ENCODE peak calls at places on chromosomes 5 and 9, in four cellular contexts. W is NCI-H2081; A is AG20443; I is activated CD8-positive, alpha-beta memory T cell treated with anti-CD3 and anti-CD28 coated beads for 1 hour. Q is an unnamed sample.

GRCh38 chr5:146130440-146131045 is 25.2 kb upstream of the PLAC8L1 start:
- DNase-seq in W (no peak), I (no peak), A (peak), Q (no peak)

GRCh38 chr9:134550584-134550983 is 91.0 kb upstream of the COL5A1 start:
- DNase-seq in A (no peak), I (no peak), W (no peak), Q (no peak)

GRCh38 chr9:113614843-113615648 is 151.5 kb downstream of the RGS3 start:
- DNase-seq in W (no peak), I (no peak), A (peak), Q (no peak)

GRCh38 chr9:130793589-130793988 is 41.5 kb upstream of the ABL1 start:
- DNase-seq in W (no peak), A (no peak), I (no peak), Q (no peak)

GRCh38 chr5:173940269-173940668 is 48.7 kb upstream of the C5orf47 start:
- DNase-seq in A (no peak), I (no peak), W (no peak), Q (no peak)

GRCh38 chr5:75450069-75450468 is 61.4 kb downstream of the CERT1 start:
- DNase-seq in A (no peak), W (no peak), I (no peak), Q (no peak)

GRCh38 chr5:129019401-129019908 is 54.2 kb downstream of the SLC27A6 start:
- DNase-seq in A (no peak), I (no peak), W (no peak), Q (no peak)

GRCh38 chr5:68942169-68942568 is 151.6 kb upstream of the SLC30A5 start:
- DNase-seq in A (no peak), W (no peak), I (no peak), Q (no peak)

GRCh38 chr5:59093329-59093728 is 510.5 kb downstream of the RAB3C start:
- DNase-seq in A (no peak), I (no peak), W (no peak), Q (no peak)

GRCh38 chr9:16526380-16526779 is 344.1 kb downstream of the BNC2 start:
- DNase-seq in W (no peak), I (no peak), A (no peak), Q (no peak)

GRCh38 chr9:96152550-96152949 is 149.4 kb downstream of the HSD17B3 start:
- DNase-seq in A (no peak), I (no peak), W (no peak), Q (no peak)

GRCh38 chr5:67581203-67581602 is 384.6 kb upstream of the CD180 start:
- DNase-seq in A (no peak), I (no peak), W (no peak), Q (no peak)

GRCh38 chr5:88452820-88453219 is 184.2 kb upstream of the TMEM161B start:
- DNase-seq in A (peak), W (no peak), I (no peak), Q (no peak)

GRCh38 chr5:56070795-56071539 is 76.2 kb upstream of the IL6ST start:
- DNase-seq in A (no peak), W (no peak), I (no peak), Q (no peak)

GRCh38 chr5:53478411-53479044 is 1.9 kb upstream of the FST start:
- DNase-seq in W (peak), I (no peak), A (peak), Q (no peak)

GRCh38 chr9:128987800-128988199 is 40.3 kb downstream of the NUP188 start:
- DNase-seq in W (no peak), I (no peak), A (peak), Q (no peak)

GRCh38 chr5:79008362-79008761 is 23.3 kb upstream of the ARSB start:
- DNase-seq in A (no peak), W (no peak), I (no peak), Q (no peak)

GRCh38 chr5:147898875-147899401 is 7.4 kb downstream of the C5orf46 start:
- DNase-seq in W (no peak), A (no peak), I (no peak), Q (no peak)

GRCh38 chr5:94793113-94793815 is 174.8 kb downstream of the SLF1 start:
- DNase-seq in W (no peak), A (peak), I (no peak), Q (no peak)

GRCh38 chr9:114373960-114374730 is 13.6 kb downstream of the AKNA start:
- DNase-seq in A (no peak), I (no peak), W (no peak), Q (no peak)

GRCh38 chr9:113233146-113233545 is 11.8 kb downstream of the SLC31A1 start:
- DNase-seq in W (no peak), A (no peak), I (no peak), Q (no peak)

GRCh38 chr5:141747646-141748229 is 65.7 kb upstream of the ARAP3 start:
- DNase-seq in I (no peak), W (no peak), A (no peak), Q (no peak)

GRCh38 chr5:98605010-98605425 is 168.4 kb upstream of the RGMB start:
- DNase-seq in W (no peak), A (no peak), I (no peak), Q (no peak)

GRCh38 chr5:67287795-67288194 is 91.2 kb upstream of the CD180 start:
- DNase-seq in A (peak), I (no peak), W (no peak), Q (no peak)

GRCh38 chr5:50440651-50441478 is at the start of gene EMB:
- DNase-seq in A (peak), I (peak), W (peak), Q (peak)

GRCh38 chr5:172418847-172419810 is 35.2 kb downstream of the SH3PXD2B start:
- DNase-seq in A (no peak), I (no peak), W (no peak), Q (no peak)